ENCODE peak calls at places on chromosomes 4 and X, in five cellular contexts. F is PC-9, I is mesothelial cell of epicardium, H is HFFc6, J is progenitor cell of endocrine pancreas. P is an unnamed sample.

GRCh38 chr4:98661356-98662054 is 3.1 kb upstream of the TSPAN5 start:
- DNase-seq in F (peak), H (no peak), J (no peak), I (no peak), P (no peak)

GRCh38 chrX:48083212-48083611 is 11.8 kb upstream of the ZNF630 start:
- DNase-seq in J (no peak), H (peak), I (peak), F (no peak), P (no peak)

GRCh38 chr4:164012396-164013027 is 518.0 kb downstream of the TMA16 start:
- DNase-seq in H (no peak), F (no peak), J (peak), I (peak), P (no peak)

GRCh38 chrX:30489323-30489722 is 88.2 kb downstream of the TASL start:
- DNase-seq in H (no peak), J (no peak), I (no peak), F (no peak), P (no peak)

GRCh38 chr4:96887857-96888256 is 1048.0 kb downstream of the PDHA2 start:
- DNase-seq in J (no peak), F (no peak), I (no peak), H (no peak), P (no peak)

GRCh38 chr4:56424697-56425514 is 10.5 kb downstream of the PPAT start:
- DNase-seq in F (no peak), H (no peak), I (no peak), J (no peak), P (no peak)

GRCh38 chrX:46959985-46960700 is 47.9 kb downstream of the JADE3 start:
- DNase-seq in J (no peak), F (no peak), I (no peak), H (no peak), P (no peak)

GRCh38 chr4:82519072-82519471 is 42.7 kb downstream of the TMEM150C start:
- DNase-seq in J (no peak), I (no peak), F (peak), H (no peak), P (no peak)

GRCh38 chr4:4461850-4462249 is 74.9 kb downstream of the NSG1 start:
- DNase-seq in F (no peak), J (no peak), H (no peak), I (no peak), P (no peak)

GRCh38 chr4:157291071-157291470 is 70.5 kb downstream of the GRIA2 start:
- DNase-seq in I (no peak), J (no peak), F (no peak), H (no peak), P (no peak)

GRCh38 chrX:40446927-40447326 is 133.8 kb upstream of the ATP6AP2 start:
- DNase-seq in J (no peak), H (no peak), F (no peak), I (no peak), P (no peak)

GRCh38 chr4:62161446-62161845 is 961.3 kb downstream of the ADGRL3 start:
- DNase-seq in H (no peak), I (no peak), J (no peak), F (no peak), P (no peak)

GRCh38 chr4:62159306-62159705 is 959.2 kb downstream of the ADGRL3 start:
- DNase-seq in H (no peak), J (no peak), F (no peak), I (no peak), P (no peak)

GRCh38 chr4:62159876-62160275 is 959.8 kb downstream of the ADGRL3 start:
- DNase-seq in F (no peak), H (no peak), I (no peak), J (no peak), P (no peak)

DNA sequence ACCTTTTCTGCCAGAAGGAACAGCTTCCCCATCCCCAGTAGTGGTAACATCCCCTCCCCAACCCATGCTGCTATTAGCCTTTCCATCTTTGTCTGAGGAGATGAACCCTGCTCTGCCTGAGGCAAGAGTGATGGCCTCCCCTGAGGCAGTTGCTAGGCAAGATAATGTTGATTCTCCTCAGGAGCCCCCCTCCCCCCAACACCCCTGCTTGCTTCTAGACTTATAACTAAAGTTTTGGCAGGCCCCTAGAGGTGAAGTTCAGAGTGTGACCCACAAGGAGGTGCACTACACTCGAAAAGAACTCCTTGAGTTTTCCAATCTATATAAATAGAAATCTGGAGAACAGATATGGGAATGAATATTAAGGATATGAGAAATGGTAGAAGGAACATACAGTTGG is 962.5 kb downstream of the ADGRL3 start:
- DNase-seq in H (no peak), I (no peak), F (no peak), J (no peak), P (no peak)
- TF ChIP-seq CTCF in H (no peak), I (no peak), F (no peak), J (no peak), P (no peak)

GRCh38 chrX:72573158-72573511 is 492 bp upstream of the HDAC8 start:
- DNase-seq in F (no peak), H (no peak), J (no peak), I (no peak), P (no peak)
- TF ChIP-seq CTCF in F (no peak), H (peak), J (no peak), I (no peak), P (no peak)

GRCh38 chr4:189377576-189377975 is 563.1 kb upstream of the FRG1 start:
- DNase-seq in I (no peak), J (no peak), H (no peak), F (no peak), P (no peak)
- TF ChIP-seq CTCF in I (no peak), J (no peak), H (no peak), F (no peak), P (no peak)

GRCh38 chrX:24498181-24498580 is 33.1 kb downstream of the PDK3 start:
- DNase-seq in F (no peak), H (peak), I (no peak), J (no peak), P (no peak)
- TF ChIP-seq CTCF in F (no peak), H (peak), I (no peak), J (peak), P (peak)

DNA sequence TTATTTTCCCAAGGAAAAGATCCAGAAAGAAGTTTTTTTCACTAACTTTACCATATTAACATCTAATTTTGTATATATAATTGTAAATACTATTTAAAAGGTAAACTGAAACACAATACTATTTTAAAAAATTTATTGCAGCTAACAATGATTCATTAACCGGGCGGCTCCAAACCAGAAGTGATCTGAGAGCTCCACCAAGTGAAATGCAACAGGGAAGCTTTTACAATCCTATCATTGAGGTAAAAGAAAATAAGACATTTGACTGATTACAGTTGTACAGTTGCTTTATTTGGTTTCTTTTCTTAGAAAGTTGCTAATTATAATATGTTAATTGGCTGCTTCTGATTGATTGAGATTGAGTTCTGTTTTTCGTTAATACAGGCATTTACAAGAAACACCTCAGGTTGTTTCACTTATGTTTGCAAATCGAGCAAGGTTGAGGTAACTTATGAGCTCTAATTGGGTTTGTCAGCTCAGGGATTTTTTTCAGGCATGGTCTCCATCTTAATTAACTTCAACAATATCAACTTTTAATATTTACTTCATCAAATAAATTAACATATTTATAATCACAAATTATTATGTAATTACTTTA is 220.2 kb upstream of the UGT8 start:
- DNase-seq in F (no peak), I (no peak), J (no peak), H (peak), P (no peak)
- TF ChIP-seq CTCF in F (no peak), I (no peak), J (peak), H (peak), P (peak)

DNA sequence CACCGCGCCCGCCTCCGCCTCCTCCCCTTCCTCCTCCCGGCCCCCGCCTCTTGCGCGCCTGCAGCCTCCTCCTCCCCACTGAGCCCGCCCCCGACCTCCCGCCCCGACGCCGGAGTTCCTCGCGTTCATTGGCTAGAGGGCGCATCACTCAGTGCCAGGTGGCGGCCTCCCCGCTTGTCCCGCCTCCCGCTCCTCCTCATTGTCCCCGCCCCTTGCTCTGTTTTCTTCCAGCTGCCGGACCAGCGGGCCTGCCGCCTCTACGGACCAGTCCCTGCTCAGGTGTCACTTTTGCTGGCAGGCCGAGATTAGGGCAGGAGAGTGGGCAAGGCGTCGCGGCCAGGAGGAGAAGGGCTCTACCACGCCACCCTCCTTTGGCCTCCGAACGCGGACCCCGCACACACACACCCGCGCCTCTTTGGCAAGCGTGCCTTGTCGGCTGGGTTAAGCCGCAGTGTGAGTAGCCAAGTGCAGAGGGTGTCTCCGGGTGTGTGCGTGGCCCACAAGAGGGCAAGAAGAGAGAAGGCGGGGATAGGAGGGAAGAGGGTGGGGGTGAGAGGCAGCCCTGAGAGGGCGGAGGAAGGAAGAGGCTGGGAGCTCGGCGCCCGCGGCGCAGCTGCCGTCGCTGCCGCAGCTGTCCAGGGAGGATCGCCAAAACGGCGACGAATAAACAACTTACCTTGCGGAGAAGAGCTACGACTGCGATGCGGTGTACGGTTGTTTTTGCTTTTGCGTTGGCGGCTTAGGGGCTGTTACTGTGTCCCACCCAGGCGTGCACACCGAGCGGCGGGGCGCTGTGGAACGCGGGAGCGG is 436 bp upstream of the PPP3CA start:
- DNase-seq in F (peak), J (peak), H (peak), I (peak), P (peak)
- TF ChIP-seq CTCF in F (no peak), J (no peak), H (no peak), I (no peak), P (peak)

GRCh38 chrX:54481751-54482150 is 14.3 kb downstream of the FGD1 start:
- DNase-seq in J (no peak), H (no peak), F (no peak), I (no peak), P (no peak)
- TF ChIP-seq CTCF in J (no peak), H (no peak), F (no peak), I (no peak), P (no peak)

P was measured in osteocyte.